ENCODE peak calls at places on chromosomes 7 and 10, in four cellular contexts. B is IMR-90, G is GM12878, I is K562. Q is an unnamed sample.

GRCh38 chr7:82578430-82578829 is 134.9 kb upstream of the CACNA2D1 start:
- DNase-seq in B (peak), G (no peak), I (no peak), Q (peak)

GRCh38 chr10:63699785-63700184 is 178.6 kb downstream of the REEP3 start:
- DNase-seq in B (peak), G (no peak), I (no peak), Q (no peak)

GRCh38 chr7:98755138-98755898 is 114.5 kb downstream of the TMEM130 start:
- DNase-seq in B (no peak), G (no peak), I (peak), Q (no peak)

GRCh38 chr10:38032881-38033280 is 22.4 kb downstream of the ZNF33A start:
- DNase-seq in B (no peak), G (no peak), I (no peak), Q (no peak)

GRCh38 chr10:62911210-62911963 is 95.2 kb upstream of the EGR2 start:
- DNase-seq in B (no peak), G (no peak), I (no peak), Q (no peak)

GRCh38 chr10:1172256-1172975 is 116.2 kb downstream of the WDR37 start:
- DNase-seq in B (no peak), G (no peak), I (no peak), Q (no peak)

GRCh38 chr7:95840953-95841950 is 68.9 kb downstream of the DYNC1I1 start:
- DNase-seq in B (no peak), G (no peak), I (peak), Q (peak)

GRCh38 chr10:16117305-16117695 is 257.0 kb upstream of the MINDY3 start:
- DNase-seq in B (no peak), G (no peak), I (no peak), Q (no peak)

GRCh38 chr7:134750083-134751062 is 29.1 kb upstream of the CALD1 start:
- DNase-seq in B (peak), G (no peak), I (peak), Q (peak)

GRCh38 chr10:84424731-84425165 is 96.4 kb downstream of the CCSER2 start:
- DNase-seq in B (peak), G (peak), I (no peak), Q (no peak)

GRCh38 chr10:127015373-127015772 is 110.1 kb downstream of the DOCK1 start:
- DNase-seq in B (no peak), G (no peak), I (no peak), Q (no peak)

GRCh38 chr7:86733783-86734182 is 90.1 kb downstream of the GRM3 start:
- DNase-seq in B (peak), G (no peak), I (peak), Q (peak)

GRCh38 chr7:18320971-18321567 is 174.5 kb upstream of the HDAC9 start:
- DNase-seq in B (peak), G (no peak), I (peak), Q (peak)

GRCh38 chr10:69766161-69766910 is 35.4 kb upstream of the COL13A1 start:
- DNase-seq in B (no peak), G (no peak), I (no peak), Q (no peak)

GRCh38 chr10:4266387-4267083 is 481.5 kb upstream of the KLF6 start:
- DNase-seq in B (peak), G (no peak), I (no peak), Q (no peak)

GRCh38 chr10:43395571-43396060 is 13.4 kb downstream of the HNRNPF start:
- DNase-seq in B (peak), G (no peak), I (no peak), Q (no peak)

GRCh38 chr7:72435366-72435765 is 23.2 kb upstream of the CALN1 start:
- DNase-seq in B (no peak), G (no peak), I (no peak), Q (no peak)

GRCh38 chr10:79384773-79385391 is 37.6 kb downstream of the PPIF start:
- DNase-seq in B (no peak), G (no peak), I (peak), Q (no peak)

GRCh38 chr10:31659665-31660064 is 269.0 kb downstream of the ARHGAP12 start:
- DNase-seq in B (no peak), G (no peak), I (no peak), Q (no peak)

GRCh38 chr10:36018996-36019395 is 376.9 kb upstream of the FZD8 start:
- DNase-seq in B (no peak), G (no peak), I (no peak), Q (no peak)

GRCh38 chr7:81447351-81447952 is 322.4 kb downstream of the HGF start:
- DNase-seq in B (peak), G (no peak), I (no peak), Q (peak)

GRCh38 chr10:124588736-124589451 is 127.3 kb downstream of the LHPP start:
- DNase-seq in B (peak), G (no peak), I (peak), Q (no peak)

GRCh38 chr10:132209978-132210530 is 23.3 kb downstream of the DPYSL4 start:
- DNase-seq in B (no peak), G (no peak), I (no peak), Q (no peak)

GRCh38 chr10:132211246-132211645 is 24.5 kb downstream of the DPYSL4 start:
- DNase-seq in B (no peak), G (no peak), I (no peak), Q (no peak)

GRCh38 chr10:132210766-132211165 is 24.0 kb downstream of the DPYSL4 start:
- DNase-seq in B (no peak), G (no peak), I (no peak), Q (no peak)

GRCh38 chr10:132212816-132213215 is 26.1 kb downstream of the DPYSL4 start:
- DNase-seq in B (no peak), G (no peak), I (no peak), Q (no peak)

DNA sequence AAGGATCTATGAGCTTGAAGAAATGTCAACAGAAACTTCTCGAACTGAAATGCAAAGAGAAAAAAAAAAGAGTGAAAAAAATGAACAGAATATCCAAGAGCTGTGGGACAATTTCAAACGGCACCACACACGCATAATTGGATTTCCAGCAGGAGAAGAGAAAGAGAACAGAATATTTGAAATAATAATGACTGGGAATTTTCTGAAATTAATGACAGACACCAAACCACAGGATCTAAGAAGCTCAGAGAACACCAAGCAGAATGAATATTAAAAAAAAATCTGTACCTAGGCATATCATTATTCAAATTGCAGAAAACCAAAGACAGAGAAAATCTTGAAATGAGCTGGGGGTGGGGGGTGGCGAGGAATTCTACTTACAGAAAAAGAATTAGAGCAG is 27.2 kb downstream of the DPYSL4 start:
- DNase-seq in B (no peak), G (no peak), I (no peak), Q (no peak)
- TF ChIP-seq ELK1 in B (no peak), G (no peak), I (no peak), Q (no peak)

GRCh38 chr7:27810186-27810585 is 70.2 kb downstream of the TAX1BP1 start:
- DNase-seq in B (no peak), G (no peak), I (no peak), Q (no peak)

GRCh38 chr7:27804139-27804538 is 64.2 kb downstream of the TAX1BP1 start:
- DNase-seq in B (no peak), G (no peak), I (no peak), Q (no peak)

GRCh38 chr7:27814054-27814453 is 74.1 kb downstream of the TAX1BP1 start:
- DNase-seq in B (peak), G (no peak), I (no peak), Q (no peak)

GRCh38 chr7:27812706-27813105 is 72.7 kb downstream of the TAX1BP1 start:
- DNase-seq in B (no peak), G (no peak), I (no peak), Q (no peak)

GRCh38 chr7:27808626-27809025 is 68.7 kb downstream of the TAX1BP1 start:
- DNase-seq in B (peak), G (no peak), I (no peak), Q (no peak)
- TF ChIP-seq ELK1 in B (no peak), G (no peak), I (no peak), Q (no peak)

DNA sequence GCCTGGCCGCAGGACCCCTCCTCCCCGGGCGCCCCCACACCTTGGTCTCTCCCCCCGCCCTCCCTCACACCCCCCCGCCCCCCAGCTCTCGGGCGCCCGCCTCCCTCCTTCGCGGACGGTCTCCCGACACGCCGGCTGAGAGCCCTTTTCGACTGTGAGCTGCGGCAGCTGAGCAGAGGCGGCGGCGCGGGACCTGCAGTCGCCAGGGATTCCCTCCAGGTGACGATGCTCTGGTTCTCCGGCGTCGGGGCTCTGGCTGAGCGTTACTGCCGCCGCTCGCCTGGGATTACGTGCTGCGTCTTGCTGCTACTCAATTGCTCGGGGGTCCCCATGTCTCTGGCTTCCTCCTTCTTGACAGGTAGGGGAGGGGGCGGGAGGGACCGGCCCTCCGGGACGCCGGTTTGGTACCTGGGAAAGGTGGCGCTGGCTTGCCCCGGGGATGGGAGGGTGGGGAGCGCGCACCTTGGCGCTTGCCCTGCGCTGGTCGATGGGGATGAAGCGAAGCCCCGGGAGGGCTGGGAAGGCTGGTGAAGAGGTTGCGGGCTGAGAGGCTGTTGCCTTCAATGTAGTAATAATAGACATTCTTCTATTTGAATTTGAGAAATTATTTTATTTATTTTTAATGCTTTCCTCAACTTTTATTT is at the start of gene BMPER:
- DNase-seq in B (peak), G (no peak), I (no peak), Q (peak)
- TF ChIP-seq ELK1 in B (no peak), G (no peak), I (no peak), Q (no peak)

DNA sequence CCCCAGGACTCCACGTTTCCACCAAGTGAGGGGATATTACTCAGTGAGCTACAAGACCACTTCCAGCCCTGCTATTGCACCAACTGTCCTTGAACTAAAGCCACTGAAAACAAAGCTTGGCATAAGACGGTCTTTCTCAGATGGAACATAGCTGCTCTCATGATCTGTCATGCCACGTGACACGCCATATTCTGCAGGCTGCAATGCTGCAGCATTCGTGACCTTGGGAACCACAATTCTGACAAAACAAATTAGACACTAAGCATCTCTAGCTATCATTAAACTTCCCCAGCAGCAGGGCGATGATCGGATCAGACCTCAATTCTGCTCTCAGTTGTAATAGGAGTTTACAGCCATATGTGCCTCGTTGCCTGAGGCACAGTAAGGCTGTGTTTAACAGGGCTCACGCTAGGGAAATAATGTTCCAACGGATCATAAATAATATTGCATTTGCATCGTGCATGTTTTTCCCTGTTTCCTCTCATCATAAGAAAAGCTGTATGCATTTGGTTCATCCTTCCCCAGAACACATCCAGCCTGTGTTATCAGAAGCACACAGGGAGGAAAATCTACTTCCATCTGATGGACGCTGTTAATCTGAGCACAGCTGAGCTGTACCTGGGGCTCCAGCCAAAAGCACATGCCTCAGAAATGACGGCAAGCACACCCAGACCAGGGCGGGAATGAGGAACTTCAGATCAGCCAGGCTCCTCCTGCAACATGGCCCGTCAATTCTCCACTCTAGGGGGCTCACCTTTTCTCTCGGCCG is 38.6 kb upstream of the CNPY1 start:
- DNase-seq in B (no peak), G (no peak), I (no peak), Q (no peak)
- TF ChIP-seq ELK1 in B (no peak), G (no peak), I (no peak), Q (no peak)

GRCh38 chr10:68434657-68435056 is 27.6 kb upstream of the RUFY2 start:
- DNase-seq in B (peak), G (no peak), I (no peak), Q (no peak)

GRCh38 chr10:68440898-68441297 is 30.9 kb downstream of the DNA2 start:
- DNase-seq in B (no peak), G (no peak), I (no peak), Q (no peak)

DNA sequence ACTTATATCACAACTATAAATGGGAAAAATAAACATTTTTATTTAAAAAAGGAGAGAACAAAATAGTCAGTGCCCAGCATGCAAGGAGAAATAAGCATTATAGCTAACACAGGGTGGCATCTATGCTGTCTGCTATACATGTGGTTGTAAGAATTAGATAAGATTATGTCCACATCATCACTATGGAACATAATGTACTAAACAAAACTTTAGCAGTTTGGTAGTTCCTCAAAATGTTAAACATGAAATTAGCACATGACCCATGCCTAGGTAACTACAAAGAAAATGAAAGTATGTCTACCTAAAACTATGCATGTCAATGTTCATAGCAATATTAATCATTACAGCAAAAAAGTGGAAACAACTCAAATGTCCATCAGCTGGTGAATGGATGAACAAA is 28.7 kb upstream of the RUFY2 start:
- DNase-seq in B (no peak), G (no peak), I (no peak), Q (no peak)
- TF ChIP-seq ELK1 in B (no peak), G (no peak), I (no peak), Q (no peak)

GRCh38 chr10:132446195-132446581 is 49.2 kb downstream of the PWWP2B start:
- DNase-seq in B (no peak), G (no peak), I (no peak), Q (no peak)

GRCh38 chr10:132446661-132447445 is 49.9 kb downstream of the PWWP2B start:
- DNase-seq in B (peak), G (peak), I (peak), Q (peak)

GRCh38 chr10:132449051-132449825 is 52.2 kb downstream of the PWWP2B start:
- DNase-seq in B (no peak), G (no peak), I (no peak), Q (no peak)

GRCh38 chr10:132448248-132448731 is 51.3 kb downstream of the PWWP2B start:
- DNase-seq in B (no peak), G (peak), I (peak), Q (peak)

GRCh38 chr10:132447446-132448247 is 50.6 kb downstream of the PWWP2B start:
- DNase-seq in B (peak), G (no peak), I (no peak), Q (peak)
- TF ChIP-seq ELK1 in B (no peak), G (no peak), I (no peak), Q (no peak)

DNA sequence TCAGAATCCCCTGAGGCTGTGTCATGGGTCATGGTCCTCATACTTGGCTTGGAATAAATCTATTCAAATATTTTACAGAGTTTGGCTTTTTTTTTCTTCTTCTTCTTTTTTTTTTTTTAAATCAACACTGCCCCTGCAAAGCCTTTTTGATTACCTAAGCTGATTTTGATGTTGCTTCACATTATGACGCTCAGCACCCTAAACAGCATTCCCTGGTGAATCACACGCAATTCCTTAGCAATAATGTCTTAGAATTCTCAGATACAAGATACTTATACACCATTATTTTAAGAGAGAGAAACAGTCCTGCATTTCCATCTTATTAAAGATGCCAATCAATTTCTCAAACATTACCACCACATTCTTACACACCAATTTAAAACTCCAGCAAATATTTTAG is 323.7 kb upstream of the IGFBP3 start:
- DNase-seq in B (peak), G (no peak), I (no peak), Q (no peak)
- TF ChIP-seq ELK1 in B (no peak), G (no peak), I (no peak), Q (no peak)